ENCODE peak calls at places on chromosomes 4 and X, in ten cellular contexts. U is activated gamma-delta T cell; H is activated effector memory CD4-positive, alpha-beta T cell treated with Interleukin-2 at 50 U/mL for 16 hours; V is ELR; B is tibial artery; C is neural crest cell; R is A172; I is SW 1271; T is colonic mucosa; A is IMR-90. G is an unnamed sample.

GRCh38 chr4:87286970-87287369 is 35.7 kb downstream of the HSD17B13 start:
- DNase-seq in I (no peak), R (no peak), T (no peak), U (no peak), V (no peak), B (no peak), H (no peak), A (no peak), C (no peak), G (no peak)

GRCh38 chr4:56099378-56099786 is 150.6 kb downstream of the CEP135 start:
- DNase-seq in V (no peak), C (no peak), T (no peak), I (no peak), B (no peak), H (no peak), U (no peak), A (no peak), R (peak), G (no peak)

GRCh38 chrX:40644821-40645358 is 2.5 kb downstream of the CXorf38 start:
- DNase-seq in V (peak), I (peak), H (peak), A (peak), B (peak), R (peak), C (no peak), U (no peak), T (peak), G (peak)

GRCh38 chrX:11341274-11342256 is 48.4 kb downstream of the AMELX start:
- DNase-seq in H (no peak), C (no peak), U (no peak), V (peak), R (peak), I (no peak), B (peak), T (peak), A (peak), G (peak)

GRCh38 chr4:34720563-34720962 is 1523.8 kb downstream of the ARAP2 start:
- DNase-seq in C (no peak), H (no peak), U (no peak), V (peak), T (no peak), R (peak), A (peak), B (no peak), I (peak), G (no peak)

GRCh38 chr4:8046925-8047541 is 107.4 kb upstream of the AFAP1 start:
- DNase-seq in R (no peak), I (no peak), H (peak), U (peak), C (no peak), T (no peak), B (no peak), A (no peak), V (no peak), G (no peak)

GRCh38 chr4:46819095-46819494 is 90.0 kb downstream of the COX7B2 start:
- DNase-seq in U (no peak), V (no peak), A (no peak), C (no peak), H (no peak), B (no peak), I (no peak), R (no peak), T (no peak), G (no peak)

GRCh38 chr4:61831987-61832386 is 631.9 kb downstream of the ADGRL3 start:
- DNase-seq in H (no peak), C (no peak), T (no peak), B (no peak), I (no peak), R (no peak), A (no peak), U (no peak), V (no peak), G (no peak)

G was measured in T1000.